ENCODE peak calls at places on chromosomes 6 and 20, in nine cellular contexts. P is epithelial cell of esophagus, D is sigmoid colon, S is SK-N-SH, Y is left ventricle myocardium inferior, E is GM06990, G is psoas muscle, L is cardiac fibroblast, M is NB4. X is an unnamed sample.

GRCh38 chr6:32666420-32667300 is at the start of gene HLA-DQB1:
- DNase-seq in S (peak; percentile 49), D (no peak), E (peak; percentile 82), G (no peak), M (peak; percentile 33), Y (no peak), P (peak; percentile 70), L (peak; percentile 26), X (peak; percentile 34)

GRCh38 chr6:99349620-99350141 is at the start of gene FAXC:
- DNase-seq in D (peak; percentile 73), S (peak; percentile 88), Y (no peak), E (peak; percentile 29), P (peak; percentile 78), M (peak; percentile 28), G (peak; percentile 47), L (peak; percentile 25), X (peak; percentile 73)

GRCh38 chr6:3032986-3033385 is 33.3 kb downstream of the NQO2 start:
- DNase-seq in L (peak; percentile 69), P (peak; percentile 85), S (no peak), Y (no peak), E (no peak), G (no peak), D (no peak), M (no peak), X (no peak)

GRCh38 chr6:37659561-37659960 is 38.1 kb downstream of the MDGA1 start:
- DNase-seq in S (no peak), Y (no peak), M (no peak), P (no peak), G (no peak), E (no peak), D (no peak), L (no peak), X (no peak)

GRCh38 chr6:159821111-159821510 is 21.0 kb downstream of the PNLDC1 start:
- DNase-seq in D (no peak), S (no peak), G (no peak), L (no peak), Y (no peak), M (peak; percentile 58), E (no peak), P (no peak), X (no peak)

GRCh38 chr20:10074513-10074912 is 39.7 kb downstream of the ANKEF1 start:
- DNase-seq in Y (peak; percentile 15), D (no peak), G (no peak), P (peak; percentile 97), M (peak; percentile 83), S (no peak), E (no peak), L (peak; percentile 97), X (peak; percentile 54)

GRCh38 chr6:56604186-56604585 is 38.5 kb downstream of the DST start:
- DNase-seq in M (no peak), L (peak; percentile 31), S (no peak), E (no peak), D (no peak), P (peak; percentile 45), G (no peak), Y (no peak), X (no peak)

GRCh38 chr6:10720229-10720959 is 2.5 kb upstream of the TMEM14C start:
- DNase-seq in S (peak; percentile 22), P (peak; percentile 39), Y (peak; percentile 61), M (peak; percentile 84), G (peak; percentile 71), D (peak; percentile 61), E (peak; percentile 78), L (peak; percentile 32), X (no peak)

GRCh38 chr6:53703047-53703446 is 37.5 kb upstream of the KLHL31 start:
- DNase-seq in Y (no peak), P (no peak), S (no peak), D (no peak), L (no peak), G (no peak), E (no peak), M (no peak), X (no peak)

GRCh38 chr6:11772109-11772830 is 6.3 kb downstream of the ADTRP start:
- DNase-seq in M (peak; percentile 75), E (no peak), G (no peak), L (peak; percentile 97), S (no peak), Y (no peak), D (peak; percentile 74), P (peak; percentile 96), X (no peak)

GRCh38 chr20:43955244-43956191 is 40.9 kb downstream of the TOX2 start:
- DNase-seq in Y (no peak), M (peak; percentile 86), D (no peak), E (peak; percentile 74), P (peak; percentile 95), L (peak; percentile 91), S (no peak), G (no peak), X (no peak)

GRCh38 chr6:79989641-79990040 is 14.8 kb upstream of the TTK start:
- DNase-seq in D (no peak), M (no peak), Y (no peak), S (no peak), G (no peak), E (no peak), P (no peak), L (no peak), X (no peak)

GRCh38 chr6:79985128-79985527 is 19.3 kb upstream of the TTK start:
- DNase-seq in E (no peak), G (no peak), L (no peak), P (no peak), Y (no peak), M (no peak), S (no peak), D (no peak), X (no peak)

GRCh38 chr6:79981647-79982046 is 22.8 kb upstream of the TTK start:
- DNase-seq in Y (no peak), D (no peak), M (no peak), S (no peak), G (no peak), P (no peak), L (no peak), E (no peak), X (no peak)

DNA sequence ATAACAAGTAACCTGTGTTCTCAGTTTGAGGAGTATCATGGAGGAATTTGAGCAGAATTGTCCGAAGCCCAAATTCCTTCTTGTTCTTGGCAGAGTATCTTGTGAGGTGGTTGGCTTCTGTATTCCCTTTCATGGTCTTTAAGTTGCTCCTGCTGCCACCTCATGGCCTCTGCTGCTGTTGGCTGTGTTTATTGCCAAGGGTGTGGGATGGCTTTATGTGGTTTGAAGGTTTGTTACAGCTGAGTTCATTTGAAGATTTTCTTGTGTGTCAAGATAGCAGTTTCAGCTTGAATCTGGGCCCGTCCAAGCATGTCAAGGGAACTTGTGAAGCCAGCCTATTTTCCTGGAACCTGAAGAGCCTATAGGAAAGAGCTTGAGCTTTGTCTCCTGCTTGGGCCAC is 20.2 kb upstream of the TTK start:
- DNase-seq in L (peak; percentile 14), E (no peak), D (no peak), Y (no peak), S (no peak), M (peak; percentile 10), P (peak; percentile 86), G (no peak), X (no peak)
- TF ChIP-seq CTCF in L (no peak), E (peak; percentile 26), D (no peak), Y (no peak), S (no peak), M (no peak), P (peak; percentile 59), G (no peak), X (no peak)

GRCh38 chr6:63245908-63246307 is 34.6 kb downstream of the FKBP1C start:
- DNase-seq in L (no peak), Y (no peak), E (no peak), G (no peak), D (no peak), P (no peak), M (peak; percentile 6), S (no peak), X (no peak)
- TF ChIP-seq CTCF in L (no peak), Y (no peak), E (peak; percentile 12), G (no peak), D (no peak), P (no peak), M (peak; percentile 30), S (peak; percentile 33), X (peak; percentile 47)

DNA sequence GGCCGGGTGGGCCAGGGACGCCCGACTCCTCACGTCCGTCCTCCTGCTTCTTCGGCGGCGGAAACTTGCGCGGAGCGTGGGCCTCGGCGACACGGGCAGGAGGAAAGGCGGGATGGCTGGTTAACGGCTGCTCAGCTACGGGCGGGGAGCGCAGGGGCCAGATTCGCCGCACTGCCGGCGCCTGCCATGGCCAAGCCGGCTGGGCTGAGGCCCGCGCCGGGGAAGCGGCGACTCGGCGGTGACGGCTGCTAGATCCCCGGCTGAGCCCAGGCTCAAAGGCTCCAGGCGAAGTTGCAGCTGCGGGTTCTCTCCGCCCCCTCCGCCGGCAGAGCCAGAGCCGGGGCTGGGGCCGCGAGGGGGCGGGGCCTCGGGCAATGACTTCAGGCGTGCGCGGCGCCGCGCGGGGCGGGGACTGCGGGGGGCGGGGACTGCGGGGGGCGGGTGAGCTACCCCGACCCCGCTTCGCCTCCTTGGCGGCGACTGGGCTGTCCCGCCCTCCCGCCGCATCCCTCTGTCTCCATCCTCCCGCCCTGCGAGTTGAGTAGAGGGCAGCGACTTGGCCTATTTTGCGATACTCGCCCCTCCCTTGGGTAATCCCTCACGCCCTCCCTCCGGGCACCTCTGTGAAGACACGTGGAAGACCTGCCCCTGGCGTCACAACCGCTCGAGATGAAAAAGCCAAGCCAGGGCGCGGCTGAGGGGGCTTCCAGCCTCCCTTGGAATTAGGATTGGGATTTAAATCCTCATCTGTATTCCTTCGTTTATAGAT is at the start of gene CEP85L:
- DNase-seq in M (peak; percentile 94), E (peak; percentile 92), L (peak; percentile 86), G (peak; percentile 96), P (peak; percentile 92), S (peak; percentile 97), Y (peak; percentile 93), D (peak; percentile 95), X (peak; percentile 96)
- TF ChIP-seq CTCF in M (no peak), E (peak; percentile 3), L (no peak), G (no peak), P (no peak), S (no peak), Y (no peak), D (peak; percentile 1), X (no peak)

DNA sequence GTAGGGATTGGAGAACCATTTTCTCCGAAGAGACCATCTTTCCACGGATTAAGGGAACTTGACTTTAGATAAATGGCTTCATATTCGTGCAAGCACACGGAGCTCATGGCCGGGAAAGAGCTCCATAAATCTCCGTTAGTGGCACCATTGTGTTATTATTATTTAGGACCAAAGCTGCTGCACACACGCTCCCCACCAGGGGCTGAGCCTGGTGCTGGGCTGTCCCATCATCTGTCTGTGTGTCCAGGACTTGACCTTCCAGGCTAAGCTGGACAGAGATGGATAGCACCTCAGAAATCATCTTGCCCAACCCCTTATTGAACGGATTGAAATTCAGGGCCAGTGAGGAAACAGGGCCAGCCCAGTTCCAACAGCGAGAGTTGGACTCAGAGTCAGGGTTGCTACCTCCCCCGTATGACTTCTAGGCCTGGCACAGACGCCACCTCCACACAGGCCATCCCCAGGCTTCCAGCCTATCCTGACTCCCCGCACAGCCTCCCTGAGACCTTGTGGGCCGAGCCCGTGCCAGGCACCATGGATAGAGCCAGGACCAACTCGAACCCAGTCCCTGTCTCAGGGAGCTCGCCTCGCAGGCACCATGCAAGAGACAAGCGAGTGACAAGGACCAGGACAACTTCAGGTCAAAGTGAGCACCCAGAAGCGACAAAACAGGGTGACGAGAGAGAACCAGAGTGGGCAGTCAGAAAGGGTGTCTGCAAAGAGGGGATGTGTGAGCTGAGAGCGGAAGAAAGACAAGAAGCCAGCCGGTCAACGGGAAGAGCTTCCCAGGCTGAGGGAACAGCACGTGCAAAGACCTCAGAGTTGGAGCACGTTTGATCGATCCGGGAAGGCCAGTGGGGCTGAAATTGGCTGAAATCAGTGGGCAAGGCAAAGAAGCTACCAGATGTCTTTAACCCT is 45.4 kb downstream of the KIAA1755 start:
- DNase-seq in G (no peak), E (no peak), Y (no peak), D (peak; percentile 53), M (no peak), P (no peak), L (no peak), S (no peak), X (no peak)
- TF ChIP-seq CTCF in G (no peak), E (no peak), Y (no peak), D (no peak), M (peak; percentile 18), P (peak; percentile 17), L (peak; percentile 16), S (peak; percentile 21), X (peak; percentile 46)